ENCODE peak calls at places on chromosomes 1 and 21, in four cellular contexts. W, I, S and R are unnamed samples.

GRCh38 chr1:171207377-171207776 is 22.3 kb downstream of the FMO2 start:
- DNase-seq in W (no peak), I (no peak), S (no peak), R (no peak)

GRCh38 chr1:179441456-179441855 is 75.7 kb downstream of the AXDND1 start:
- DNase-seq in W (no peak), I (no peak), S (no peak), R (no peak)

GRCh38 chr1:53155945-53156344 is 13.5 kb upstream of the SLC1A7 start:
- DNase-seq in W (no peak), I (no peak), S (no peak), R (no peak)

GRCh38 chr1:17305576-17306095 is 2.4 kb upstream of the PADI4 start:
- DNase-seq in W (no peak), I (no peak), S (no peak), R (no peak)

GRCh38 chr1:163768581-163768980 is 446.8 kb downstream of the NUF2 start:
- DNase-seq in W (no peak), I (no peak), S (no peak), R (no peak)

GRCh38 chr1:86846166-86846647 is 67.7 kb downstream of the SELENOF start:
- DNase-seq in W (no peak), I (no peak), S (no peak), R (no peak)

GRCh38 chr1:22284906-22285544 is 142.1 kb upstream of the WNT4 start:
- DNase-seq in W (no peak), I (no peak), S (no peak), R (no peak)

GRCh38 chr1:55380313-55380970 is 165.3 kb upstream of the USP24 start:
- DNase-seq in W (no peak), I (no peak), S (no peak), R (no peak)

GRCh38 chr1:65056234-65056633 is 89.9 kb upstream of the JAK1 start:
- DNase-seq in W (no peak), I (no peak), S (no peak), R (no peak)

GRCh38 chr1:204858381-204858821 is 12.3 kb upstream of the NFASC start:
- DNase-seq in W (no peak), I (no peak), S (no peak), R (no peak)

GRCh38 chr21:35664683-35665082 is 395.6 kb downstream of the SETD4 start:
- DNase-seq in W (no peak), I (no peak), S (no peak), R (no peak)

GRCh38 chr21:31446206-31446900 is 102.3 kb upstream of the TIAM1 start:
- DNase-seq in W (no peak), I (no peak), S (no peak), R (no peak)

GRCh38 chr1:38209986-38210385 is 163.4 kb upstream of the POU3F1 start:
- DNase-seq in W (no peak), I (no peak), S (peak), R (no peak)

GRCh38 chr1:162416215-162416614 is 4.3 kb upstream of the SH2D1B start:
- DNase-seq in W (no peak), I (no peak), S (no peak), R (no peak)